ENCODE peak calls at places on chromosomes 13 and 19, in five cellular contexts. X is K562, G is H1, S is A549, T is HepG2. L is an unnamed sample.

GRCh38 chr13:29502391-29503008 is 93.0 kb downstream of the SLC7A1 start:
- DNase-seq in G (no peak), S (no peak), X (no peak), T (no peak), L (no peak)

GRCh38 chr13:92158335-92158734 is 759.9 kb downstream of the GPC5 start:
- DNase-seq in S (no peak), X (no peak), G (no peak), T (no peak), L (no peak)

GRCh38 chr13:75217949-75218348 is 264.0 kb downstream of the TBC1D4 start:
- DNase-seq in T (no peak), G (no peak), S (no peak), X (no peak), L (no peak)

GRCh38 chr13:37870895-37871550 is 1.5 kb upstream of the TRPC4 start:
- DNase-seq in T (no peak), X (no peak), S (no peak), G (peak), L (no peak)

GRCh38 chr19:46828484-46828883 is 22.2 kb downstream of the AP2S1 start:
- DNase-seq in S (no peak), G (no peak), X (no peak), T (no peak), L (no peak)

GRCh38 chr13:92512852-92513251 is 713.8 kb upstream of the GPC6 start:
- DNase-seq in G (no peak), T (no peak), S (no peak), X (no peak), L (no peak)

GRCh38 chr19:13208131-13208963 is 58.1 kb downstream of the IER2 start:
- DNase-seq in T (no peak), S (no peak), X (no peak), G (no peak), L (peak)

GRCh38 chr19:2043269-2043641 is 7.8 kb downstream of the MKNK2 start:
- DNase-seq in S (no peak), X (peak), T (no peak), G (peak), L (no peak)

GRCh38 chr19:28701491-28701890 is 511.5 kb downstream of the UQCRFS1 start:
- DNase-seq in T (no peak), S (no peak), X (no peak), G (no peak), L (no peak)

GRCh38 chr19:16537111-16537510 is 5.1 kb downstream of the CHERP start:
- DNase-seq in T (no peak), G (no peak), X (peak), S (no peak), L (no peak)

GRCh38 chr19:34236035-34236793 is 18.1 kb upstream of the GARRE1 start:
- DNase-seq in T (no peak), X (no peak), G (no peak), S (no peak), L (no peak)

GRCh38 chr19:5357584-5357983 is 17.0 kb upstream of the PTPRS start:
- DNase-seq in T (no peak), S (no peak), X (no peak), G (no peak), L (no peak)

GRCh38 chr13:57865600-57866294 is 234.2 kb downstream of the PCDH17 start:
- DNase-seq in X (no peak), G (no peak), T (no peak), S (no peak), L (no peak)

GRCh38 chr19:51020988-51021651 is 1.6 kb upstream of the KLK10 start:
- DNase-seq in T (peak), G (no peak), X (peak), S (peak), L (no peak)

GRCh38 chr19:42857544-42857867 is 22.0 kb downstream of the PSG1 start:
- DNase-seq in T (no peak), G (no peak), X (no peak), S (no peak), L (no peak)

GRCh38 chr13:99018418-99019180 is 40.7 kb upstream of the DOCK9 start:
- DNase-seq in G (no peak), S (no peak), T (no peak), X (no peak), L (no peak)

GRCh38 chr13:74288361-74288911 is 154.2 kb upstream of the KLF12 start:
- DNase-seq in G (peak), T (no peak), X (no peak), S (no peak), L (no peak)

GRCh38 chr13:62663767-62664166 is 1248.1 kb upstream of the PCDH20 start:
- DNase-seq in G (no peak), S (no peak), X (no peak), T (no peak), L (no peak)

GRCh38 chr13:29162638-29163037 is 342.5 kb downstream of the MTUS2 start:
- DNase-seq in G (no peak), T (no peak), S (peak), X (no peak), L (no peak)

GRCh38 chr19:55606817-55607216 is 1.4 kb downstream of the ZNF865 start:
- DNase-seq in G (no peak), X (no peak), S (no peak), T (no peak), L (no peak)

GRCh38 chr13:45783346-45784043 is 68.1 kb downstream of the SIAH3 start:
- DNase-seq in X (no peak), S (no peak), G (no peak), T (no peak), L (no peak)

GRCh38 chr19:7515471-7516226 is at the start of gene ZNF358:
- DNase-seq in G (peak), T (peak), S (peak), X (peak), L (no peak)

GRCh38 chr13:80955487-80955886 is 614.6 kb upstream of the SPRY2 start:
- DNase-seq in S (no peak), T (no peak), X (no peak), G (no peak), L (no peak)

GRCh38 chr19:8111376-8111775 is 38.0 kb downstream of the FBN3 start:
- DNase-seq in X (no peak), S (no peak), G (no peak), T (no peak), L (no peak)

DNA sequence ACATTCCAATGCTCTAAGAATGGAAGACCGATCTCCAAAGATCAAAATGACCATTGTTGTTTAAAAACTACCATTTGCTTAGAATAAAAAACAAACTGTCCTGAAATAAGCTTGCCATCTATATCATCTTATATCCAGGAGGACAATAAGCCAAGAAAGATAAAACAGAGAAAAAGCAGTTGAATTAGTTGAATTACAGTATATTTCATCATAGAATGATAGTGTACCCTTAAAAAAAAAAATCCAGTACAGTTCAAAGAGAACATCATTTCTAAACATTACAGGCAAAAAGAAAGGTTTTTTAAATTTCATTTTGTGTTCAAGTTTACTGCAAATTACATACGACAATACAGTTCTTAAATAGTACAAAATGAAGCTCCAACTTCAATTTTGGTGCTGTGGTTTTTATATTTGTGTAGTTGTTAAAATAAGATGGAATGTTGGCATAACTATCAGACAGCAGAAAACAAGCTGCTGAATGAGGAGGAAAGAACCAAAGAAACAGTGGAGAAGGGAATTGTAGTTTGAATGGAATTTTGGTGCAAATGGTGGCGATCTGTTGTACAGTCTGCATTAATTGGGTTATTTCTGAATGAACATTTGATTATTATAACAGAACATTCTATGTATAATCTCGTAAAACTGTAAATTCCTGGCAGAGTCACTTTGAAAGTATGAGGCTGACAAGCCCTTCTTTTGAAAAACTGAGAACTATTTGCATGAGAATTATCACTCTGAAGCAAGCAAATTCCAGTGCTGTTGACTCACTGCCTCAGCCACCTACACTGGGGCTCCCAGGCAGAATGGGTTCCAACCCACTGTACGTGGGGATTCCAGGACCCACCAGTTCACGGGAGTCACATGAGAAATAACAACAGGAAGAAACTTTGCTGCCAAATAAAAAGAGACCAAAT is 37.7 kb downstream of the LHFPL6 start:
- DNase-seq in G (no peak), X (no peak), S (peak), T (peak), L (no peak)
- H3K4me2 ChIP-seq in G (peak), X (no peak), S (peak), T (no peak), L (no peak)

DNA sequence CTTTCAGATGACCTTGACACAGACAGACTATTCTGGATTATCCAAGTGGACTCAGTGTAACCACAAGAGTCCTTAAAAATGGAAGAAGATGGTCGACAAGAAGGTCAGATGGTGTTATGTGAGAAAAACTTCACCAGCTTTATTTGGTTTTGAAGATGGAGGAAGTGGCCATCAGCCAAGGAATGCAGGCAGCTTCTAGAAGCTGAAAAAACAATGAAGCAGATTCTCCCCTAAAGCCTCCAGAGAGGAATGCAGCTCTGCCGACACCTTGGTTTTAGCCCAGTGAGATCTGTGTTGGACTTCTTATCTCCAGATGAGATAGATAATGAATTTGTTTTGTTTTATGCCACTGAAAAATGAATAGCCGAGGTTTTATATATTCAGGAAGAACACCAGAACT is 501.5 kb downstream of the DCT start:
- DNase-seq in G (no peak), T (no peak), S (no peak), X (no peak), L (no peak)
- TF ChIP-seq KDM1A in G (no peak), T (no peak), S (no peak), X (no peak), L (no peak)

DNA sequence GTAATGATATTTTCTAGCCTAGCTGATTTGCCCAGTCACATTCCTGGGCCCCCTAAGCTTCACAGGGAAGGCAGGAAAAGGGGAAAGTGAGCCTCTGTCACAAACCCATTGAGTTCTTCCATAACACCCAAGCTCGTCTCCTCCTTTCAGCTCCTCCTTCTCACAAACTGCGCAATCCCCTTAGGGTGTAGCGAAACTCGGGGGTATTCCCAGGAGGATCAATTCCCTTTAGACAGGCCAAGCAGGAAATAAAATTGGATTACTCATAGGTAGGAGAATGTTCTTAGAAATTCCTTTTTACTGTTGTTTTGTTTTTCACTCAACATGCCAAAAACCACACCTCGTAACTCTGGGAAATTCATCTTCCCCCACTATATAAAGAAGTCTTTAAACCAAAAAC is 139.3 kb downstream of the IRS2 start:
- DNase-seq in S (peak), T (no peak), X (no peak), G (no peak), L (no peak)
- H3K4me2 ChIP-seq in S (peak), T (no peak), X (no peak), G (no peak), L (no peak)

DNA sequence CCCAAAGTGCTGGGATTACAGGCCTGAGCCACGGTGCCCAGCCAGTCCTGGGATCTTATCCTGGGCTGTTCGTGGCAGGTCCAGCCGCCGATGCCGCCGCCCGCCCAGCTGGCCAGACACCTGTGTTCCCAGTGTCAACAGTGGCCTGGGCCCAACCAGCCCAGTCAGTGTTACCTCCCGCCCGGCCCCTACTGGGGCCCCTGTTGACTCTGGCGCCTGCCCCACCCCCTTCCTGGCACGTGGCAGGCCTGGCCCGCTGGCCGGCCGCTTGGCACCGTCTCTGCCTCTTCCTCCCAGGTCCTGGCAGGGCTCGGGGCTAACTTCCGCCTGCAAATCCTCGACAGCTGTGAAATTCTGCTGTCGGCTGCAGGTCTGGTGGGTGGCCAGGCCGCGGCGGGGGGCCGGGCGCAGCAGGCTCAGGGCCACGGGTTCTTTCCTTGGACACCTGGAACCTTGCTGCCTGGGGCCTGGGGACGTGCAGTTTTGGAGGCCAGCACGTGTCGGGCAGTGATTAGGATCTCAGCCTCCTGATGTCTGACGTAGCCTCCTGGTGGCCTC is 9.1 kb downstream of the ARID3A start:
- DNase-seq in G (no peak), X (no peak), T (peak), S (peak), L (no peak)
- TF ChIP-seq KDM1A in G (no peak), X (no peak), T (no peak), S (no peak), L (no peak)

GRCh38 chr19:58475714-58476497 is at the start of gene ZNF446:
- DNase-seq in T (peak), X (peak), S (peak), G (peak), L (peak)
- H3K4me2 ChIP-seq in T (peak), X (peak), S (peak), G (peak), L (peak)

DNA sequence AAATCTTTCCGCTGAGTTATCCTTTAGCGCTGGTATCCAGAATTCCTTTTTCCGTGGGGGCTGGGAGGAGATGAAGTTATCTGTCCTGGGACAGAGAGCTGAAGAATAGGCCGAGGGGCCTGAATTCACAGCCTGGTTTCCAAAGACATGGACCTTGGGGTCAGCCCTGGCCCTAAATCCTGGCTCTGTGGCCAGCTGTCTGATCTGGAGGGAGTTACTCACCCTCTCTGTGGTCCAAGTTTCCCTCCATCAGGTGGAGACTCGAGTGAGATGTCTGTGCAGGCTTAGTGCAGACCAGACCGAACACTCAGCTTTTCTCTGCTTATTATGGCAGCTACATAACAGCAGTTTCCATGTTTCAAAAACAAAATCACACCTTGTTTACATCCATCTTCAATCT is 59.6 kb downstream of the CDADC1 start:
- DNase-seq in S (no peak), X (no peak), G (no peak), T (no peak), L (no peak)
- TF ChIP-seq KDM1A in S (no peak), X (no peak), G (no peak), T (no peak), L (no peak)

GRCh38 chr13:39490136-39490535 is 112.9 kb downstream of the LHFPL6 start:
- DNase-seq in S (no peak), T (no peak), G (no peak), X (no peak), L (no peak)
- H3K4me2 ChIP-seq in S (no peak), T (no peak), G (peak), X (no peak), L (no peak)

GRCh38 chr13:20426766-20427448 is 98.8 kb downstream of the CRYL1 start:
- DNase-seq in G (no peak), S (no peak), X (no peak), T (no peak), L (no peak)

GRCh38 chr13:20430296-20430695 is 95.4 kb downstream of the CRYL1 start:
- DNase-seq in X (no peak), G (no peak), T (no peak), S (no peak), L (no peak)

GRCh38 chr13:20429682-20430081 is 96.0 kb downstream of the CRYL1 start:
- DNase-seq in X (no peak), G (no peak), T (no peak), S (no peak), L (no peak)

GRCh38 chr13:20431080-20431479 is 94.6 kb downstream of the CRYL1 start:
- DNase-seq in X (no peak), G (no peak), T (no peak), S (no peak), L (no peak)

DNA sequence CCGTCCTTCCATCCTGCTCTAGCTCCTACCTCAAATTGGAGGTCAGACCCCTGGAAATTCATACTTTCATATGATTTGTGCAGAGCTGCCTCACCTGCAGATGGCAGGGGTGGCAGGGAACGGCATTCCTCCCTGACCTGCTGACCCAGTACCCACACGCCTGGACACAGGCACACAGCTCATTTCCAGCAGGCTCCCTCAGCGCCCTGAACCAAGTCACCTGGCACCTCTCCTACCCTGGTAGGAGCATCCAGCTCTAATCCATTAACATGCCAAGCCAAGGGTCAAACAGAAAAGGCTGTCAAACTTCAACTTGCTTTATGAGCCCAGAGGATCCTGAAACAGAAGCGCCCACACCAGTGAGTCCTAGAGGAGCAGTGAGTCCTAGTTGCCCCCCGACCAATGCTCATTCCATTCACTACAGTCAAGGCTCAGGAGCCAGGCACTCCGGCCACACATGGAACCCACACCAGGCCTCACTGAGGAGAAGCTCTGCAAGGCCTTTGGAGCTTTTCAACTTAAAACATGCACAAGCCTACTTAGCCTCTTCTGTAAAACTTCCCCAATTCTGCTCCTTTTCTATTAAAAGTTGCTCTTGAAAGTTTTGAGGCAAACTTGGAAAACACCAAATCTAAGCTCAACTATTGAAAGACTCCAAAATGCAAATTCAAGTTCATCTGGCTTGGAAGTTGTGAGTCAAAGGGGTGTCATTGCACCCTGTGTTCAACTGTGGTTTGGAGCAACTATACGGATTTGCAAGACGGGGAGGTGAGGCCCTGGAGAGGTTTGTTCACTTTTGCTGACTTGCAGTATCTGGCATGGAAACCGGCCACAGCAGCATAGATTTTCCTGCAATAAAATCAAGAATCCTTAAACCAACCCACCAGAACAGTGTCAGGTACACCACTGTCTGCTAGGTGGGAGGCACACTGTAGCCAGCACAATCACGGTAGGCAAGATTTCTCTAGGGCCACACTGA is 96.7 kb downstream of the CRYL1 start:
- DNase-seq in T (no peak), X (no peak), S (no peak), G (no peak), L (no peak)
- TF ChIP-seq KDM1A in T (no peak), X (no peak), S (no peak), G (no peak), L (no peak)

DNA sequence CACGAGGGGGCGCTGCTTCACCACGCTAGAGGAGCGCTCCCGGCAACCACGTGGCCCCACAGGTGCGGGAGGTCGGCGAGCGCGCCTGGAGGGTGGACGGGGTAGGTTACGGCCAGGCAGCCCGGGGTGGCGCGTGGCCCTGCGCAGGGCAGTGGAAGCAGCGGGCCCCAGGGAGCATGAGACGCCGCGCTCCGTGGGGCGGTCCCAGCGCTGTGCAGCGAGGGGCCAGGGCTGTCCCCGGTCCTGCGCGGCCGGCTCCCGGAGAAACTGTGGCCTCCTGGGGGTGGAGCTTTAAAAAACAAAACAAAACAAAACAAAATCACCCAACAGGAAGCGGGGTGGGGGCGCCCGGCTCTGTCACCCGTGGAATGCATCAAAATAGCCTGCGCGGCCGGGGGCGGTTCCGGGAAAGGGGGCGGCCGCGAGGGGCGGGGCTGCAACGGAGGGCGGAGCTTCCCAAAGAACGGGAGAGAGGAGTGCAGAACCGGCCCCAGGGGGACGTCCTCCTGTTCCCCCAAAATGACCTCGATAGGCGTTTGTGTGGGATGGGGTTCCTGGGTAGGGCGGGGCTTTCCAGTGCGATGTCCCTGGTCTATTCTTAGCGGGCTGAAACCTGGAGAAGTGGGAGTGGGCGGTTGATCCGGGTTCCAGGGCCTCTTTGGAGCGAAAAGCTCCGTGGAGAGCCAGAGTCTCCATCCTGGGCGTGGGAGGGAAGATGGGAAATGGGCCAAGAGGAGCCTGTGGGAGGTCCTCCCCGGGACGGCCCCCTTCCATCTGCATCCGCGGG is 27.3 kb downstream of the NUMBL start:
- DNase-seq in T (peak), X (peak), S (peak), G (peak), L (peak)
- H3K4me2 ChIP-seq in T (peak), X (peak), S (peak), G (peak), L (peak)